ENCODE peak calls at places on chromosomes 5 and 9, in seven cellular contexts. Y is LoVo; B is right cardiac atrium; N is naive thymus-derived CD8-positive, alpha-beta T cell; P is Calu3; X is neural crest cell; K is HT-29. U is an unnamed sample.

GRCh38 chr5:93596676-93597441 is 13.8 kb downstream of the NR2F1 start:
- DNase-seq in Y (peak; percentile 71), B (peak; percentile 63), N (no peak), P (peak; percentile 70), X (no peak), K (peak; percentile 70), U (no peak)

GRCh38 chr9:132878695-132879064 is at the start of gene SPACA9:
- DNase-seq in Y (peak; percentile 48), B (peak; percentile 91), N (no peak), P (peak; percentile 57), X (peak; percentile 31), K (peak; percentile 56), U (peak; percentile 55)

GRCh38 chr5:172801184-172801671 is 30.2 kb upstream of the DUSP1 start:
- DNase-seq in Y (peak; percentile 10), B (no peak), N (no peak), P (peak; percentile 48), X (no peak), K (no peak), U (peak; percentile 66)

GRCh38 chr9:8552732-8553131 is 753.2 kb upstream of the DMAC1 start:
- DNase-seq in Y (no peak), B (no peak), N (no peak), P (no peak), X (no peak), K (no peak), U (no peak)

GRCh38 chr9:131198316-131198715 is 72.9 kb downstream of the NUP214 start:
- DNase-seq in Y (no peak), B (no peak), N (no peak), P (no peak), X (no peak), K (no peak), U (no peak)

GRCh38 chr5:59025734-59026133 is 442.9 kb downstream of the RAB3C start:
- DNase-seq in Y (no peak), B (no peak), N (no peak), P (no peak), X (no peak), K (no peak), U (no peak)

GRCh38 chr5:168609806-168610482 is 30.8 kb upstream of the PANK3 start:
- DNase-seq in Y (peak; percentile 59), B (no peak), N (no peak), P (no peak), X (no peak), K (no peak), U (no peak)

GRCh38 chr9:137143459-137143858 is 4.5 kb downstream of the GRIN1 start:
- DNase-seq in Y (no peak), B (no peak), N (no peak), P (no peak), X (no peak), K (no peak), U (no peak)

GRCh38 chr5:126600631-126601511 is at the start of gene PHAX:
- DNase-seq in Y (peak; percentile 92), B (peak; percentile 92), N (peak; percentile 55), P (peak; percentile 94), X (peak; percentile 76), K (peak; percentile 89), U (peak; percentile 86)

GRCh38 chr5:53303105-53303504 is 177.3 kb upstream of the FST start:
- DNase-seq in Y (no peak), B (no peak), N (no peak), P (no peak), X (no peak), K (no peak), U (peak; percentile 75)

GRCh38 chr5:95773325-95774059 is 42.4 kb downstream of the RHOBTB3 start:
- DNase-seq in Y (no peak), B (no peak), N (no peak), P (no peak), X (no peak), K (peak; percentile 21), U (no peak)

GRCh38 chr5:41878173-41878572 is 7.9 kb upstream of the OXCT1 start:
- DNase-seq in Y (no peak), B (no peak), N (no peak), P (no peak), X (no peak), K (no peak), U (no peak)

GRCh38 chr9:13111778-13112177 is 167.7 kb downstream of the MPDZ start:
- DNase-seq in Y (no peak), B (no peak), N (no peak), P (no peak), X (no peak), K (no peak), U (no peak)

GRCh38 chr9:92978345-92978875 is 31.1 kb downstream of the FGD3 start:
- DNase-seq in Y (no peak), B (no peak), N (no peak), P (no peak), X (no peak), K (no peak), U (no peak)

GRCh38 chr9:33239922-33240321 is at the start of gene SPINK4:
- DNase-seq in Y (peak; percentile 52), B (peak; percentile 57), N (no peak), P (no peak), X (no peak), K (no peak), U (no peak)

GRCh38 chr5:53430618-53431252 is 49.7 kb upstream of the FST start:
- DNase-seq in Y (no peak), B (no peak), N (no peak), P (peak; percentile 34), X (no peak), K (peak; percentile 30), U (peak; percentile 66)

GRCh38 chr5:90134892-90135291 is 274.7 kb downstream of the CETN3 start:
- DNase-seq in Y (no peak), B (peak; percentile 89), N (no peak), P (peak; percentile 47), X (no peak), K (no peak), U (no peak)